ENCODE peak calls at places on chromosome 5, in four cellular contexts. H is GM12878, T is K562, I is H1. C is an unnamed sample.

GRCh38 chr5:36888303-36888702 is 11.7 kb downstream of the NIPBL start:
- DNase-seq in I (no peak), H (no peak), T (no peak), C (no peak)

GRCh38 chr5:56298329-56298962 is 65.3 kb upstream of the ANKRD55 start:
- DNase-seq in T (no peak), H (no peak), I (no peak), C (no peak)

GRCh38 chr5:56313004-56313531 is 79.9 kb upstream of the ANKRD55 start:
- DNase-seq in T (no peak), I (no peak), H (no peak), C (no peak)

GRCh38 chr5:75319636-75320035 is 17.4 kb upstream of the HMGCR start:
- DNase-seq in T (no peak), H (no peak), I (no peak), C (no peak)

GRCh38 chr5:54093081-54093492 is 217.3 kb downstream of the ARL15 start:
- DNase-seq in I (peak), T (no peak), H (no peak), C (no peak)

GRCh38 chr5:10235350-10235749 is 14.3 kb downstream of the ATPSCKMT start:
- DNase-seq in H (no peak), I (no peak), T (no peak), C (peak)

GRCh38 chr5:75306746-75307145 is 30.3 kb upstream of the HMGCR start:
- DNase-seq in H (no peak), T (no peak), I (no peak), C (no peak)

GRCh38 chr5:173670130-173670591 is 53.7 kb upstream of the BOD1 start:
- DNase-seq in T (no peak), I (peak), H (no peak), C (no peak)

GRCh38 chr5:134139891-134140469 is 25.5 kb downstream of the TCF7 start:
- DNase-seq in T (no peak), I (no peak), H (no peak), C (no peak)

GRCh38 chr5:134224905-134225779 is 731 bp downstream of the PPP2CA start:
- DNase-seq in I (no peak), H (no peak), T (peak), C (no peak)

GRCh38 chr5:146185161-146185560 is 2.7 kb upstream of the LARS1 start:
- DNase-seq in T (no peak), H (no peak), I (no peak), C (no peak)

GRCh38 chr5:129771058-129771838 is 23.4 kb downstream of the MINAR2 start:
- DNase-seq in H (peak), T (peak), I (peak), C (peak)

GRCh38 chr5:180818275-180818674 is 15.7 kb upstream of the MGAT1 start:
- DNase-seq in T (no peak), I (no peak), H (no peak), C (no peak)

GRCh38 chr5:10679336-10679988 is 81.6 kb downstream of the DAP start:
- DNase-seq in H (no peak), T (no peak), I (no peak), C (no peak)

GRCh38 chr5:153456354-153456753 is 34.1 kb upstream of the GRIA1 start:
- DNase-seq in H (no peak), I (no peak), T (no peak), C (no peak)

GRCh38 chr5:91311697-91312501 is 71.2 kb downstream of the ARRDC3 start:
- DNase-seq in T (no peak), I (no peak), H (peak), C (peak)

GRCh38 chr5:62473209-62473608 is 60.6 kb downstream of the IPO11 start:
- DNase-seq in T (no peak), I (no peak), H (no peak), C (no peak)

GRCh38 chr5:56183507-56183906 is 49.6 kb downstream of the ANKRD55 start:
- DNase-seq in I (no peak), T (no peak), H (no peak), C (peak)

GRCh38 chr5:107564896-107565295 is 105.8 kb downstream of the EFNA5 start:
- DNase-seq in I (no peak), H (no peak), T (no peak), C (no peak)

GRCh38 chr5:111993242-111993641 is 236.2 kb upstream of the NREP start:
- DNase-seq in H (no peak), T (no peak), I (no peak), C (no peak)

GRCh38 chr5:64301566-64301965 is 135.9 kb downstream of the RNF180 start:
- DNase-seq in T (no peak), I (no peak), H (no peak), C (no peak)

GRCh38 chr5:13944564-13945195 is at the start of gene DNAH5:
- DNase-seq in H (no peak), I (no peak), T (no peak), C (no peak)

GRCh38 chr5:77066823-77067442 is 20.2 kb downstream of the ZBED3 start:
- DNase-seq in H (no peak), I (no peak), T (no peak), C (no peak)

GRCh38 chr5:121725450-121725849 is 126.2 kb upstream of the FTMT start:
- DNase-seq in T (no peak), I (no peak), H (no peak), C (no peak)

GRCh38 chr5:75358117-75358516 is 21.1 kb downstream of the HMGCR start:
- DNase-seq in T (no peak), H (no peak), I (no peak), C (no peak)

DNA sequence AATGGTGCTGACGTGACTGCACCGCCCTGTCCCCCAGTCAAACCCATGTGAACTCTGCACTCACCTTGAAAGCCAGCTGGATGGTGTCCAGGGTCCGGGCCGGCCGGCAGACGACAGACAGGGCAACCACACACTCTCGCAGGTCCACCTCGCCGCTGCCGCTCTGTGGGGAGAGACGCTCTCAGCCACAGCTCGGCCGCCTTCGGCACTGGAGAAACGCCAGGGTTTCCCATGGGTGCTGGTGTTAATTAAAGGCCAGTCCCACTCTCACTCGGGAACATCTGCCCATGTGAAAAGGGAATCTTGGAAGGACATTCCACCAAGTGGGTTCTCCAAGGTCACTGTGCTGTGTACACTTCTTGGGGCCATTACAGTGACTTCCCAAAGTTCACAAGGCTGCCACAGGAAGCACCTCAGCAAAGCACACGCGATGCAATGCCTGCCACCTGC is 25.5 kb upstream of the SLC6A3 start:
- DNase-seq in H (no peak), T (no peak), I (no peak), C (no peak)
- H3K4me3 ChIP-seq in H (no peak), T (no peak), I (no peak), C (no peak)

GRCh38 chr5:110096419-110096818 is 406.7 kb downstream of the MAN2A1 start:
- DNase-seq in H (no peak), I (no peak), T (no peak), C (no peak)

GRCh38 chr5:110099562-110099961 is 409.8 kb downstream of the MAN2A1 start:
- DNase-seq in I (no peak), T (no peak), H (no peak), C (no peak)

GRCh38 chr5:110092955-110093785 is 403.4 kb downstream of the MAN2A1 start:
- DNase-seq in I (no peak), H (no peak), T (no peak), C (no peak)

GRCh38 chr5:110094109-110094508 is 404.4 kb downstream of the MAN2A1 start:
- DNase-seq in I (no peak), T (no peak), H (no peak), C (no peak)

GRCh38 chr5:110094559-110094958 is 404.8 kb downstream of the MAN2A1 start:
- DNase-seq in T (no peak), I (no peak), H (no peak), C (no peak)
- TF ChIP-seq EGR1 in T (no peak), I (no peak), H (no peak), C (no peak)

DNA sequence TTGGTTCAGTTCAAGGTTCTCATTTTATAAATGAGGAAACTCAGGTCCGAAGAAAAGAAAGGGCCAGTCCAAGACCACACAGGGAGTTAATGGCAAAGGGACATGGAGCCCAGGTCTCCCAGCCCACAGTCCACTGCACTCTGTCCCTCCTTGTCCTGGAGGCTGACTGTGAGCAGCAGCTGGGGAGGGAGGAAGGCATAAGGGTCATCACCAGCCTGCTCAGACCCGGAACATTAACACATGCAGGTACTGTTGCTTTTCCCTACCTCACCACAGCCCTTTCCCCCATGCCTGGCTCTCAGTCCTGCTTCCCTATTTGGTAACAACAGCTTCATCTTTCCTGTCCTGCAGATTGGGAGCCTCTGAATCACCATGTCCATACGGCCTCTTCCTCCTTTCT is 4.0 kb downstream of the GPX3 start:
- DNase-seq in I (no peak), T (no peak), H (no peak), C (no peak)
- H3K4me3 ChIP-seq in I (no peak), T (no peak), H (no peak), C (no peak)

GRCh38 chr5:65646938-65647337 is 22.1 kb downstream of the SHLD3 start:
- DNase-seq in T (no peak), I (no peak), H (no peak), C (no peak)

GRCh38 chr5:65651144-65651543 is 26.3 kb downstream of the SHLD3 start:
- DNase-seq in H (no peak), I (no peak), T (no peak), C (no peak)

GRCh38 chr5:65647941-65648340 is 23.1 kb downstream of the SHLD3 start:
- DNase-seq in T (no peak), H (no peak), I (peak), C (no peak)
- TF ChIP-seq EGR1 in T (no peak), H (no peak), I (no peak), C (no peak)

DNA sequence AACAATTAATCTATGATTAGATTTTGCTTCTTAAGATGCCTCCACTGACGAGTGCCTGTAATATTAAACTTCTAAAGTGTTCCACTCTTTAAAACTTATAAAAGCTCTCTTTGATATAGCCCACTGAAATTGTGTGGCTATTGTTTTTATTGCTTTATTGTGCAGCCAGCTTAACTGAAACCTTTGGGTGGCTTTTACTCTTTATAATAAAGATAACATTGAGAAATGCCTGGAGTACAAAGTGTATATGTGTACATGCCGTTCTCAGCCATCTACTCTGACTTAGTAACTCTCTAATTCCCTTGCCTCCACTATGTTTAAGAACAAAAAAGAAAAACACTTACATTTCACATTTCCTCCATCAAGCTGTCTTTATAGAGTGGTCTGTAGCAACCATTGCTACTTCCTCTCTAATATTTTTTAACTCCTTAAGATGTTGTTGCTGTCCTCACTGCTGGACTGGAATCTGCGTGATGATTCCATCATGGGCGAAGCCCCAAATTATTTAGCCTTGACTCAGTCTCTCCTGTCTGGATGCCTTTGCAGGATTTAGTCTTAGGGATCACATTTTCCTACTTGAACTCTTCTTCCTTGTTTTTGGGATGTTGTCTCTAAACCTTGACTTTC is 9.1 kb downstream of the PIK3R1 start:
- DNase-seq in T (no peak), I (no peak), H (no peak), C (no peak)
- H3K4me3 ChIP-seq in T (no peak), I (no peak), H (no peak), C (no peak)

DNA sequence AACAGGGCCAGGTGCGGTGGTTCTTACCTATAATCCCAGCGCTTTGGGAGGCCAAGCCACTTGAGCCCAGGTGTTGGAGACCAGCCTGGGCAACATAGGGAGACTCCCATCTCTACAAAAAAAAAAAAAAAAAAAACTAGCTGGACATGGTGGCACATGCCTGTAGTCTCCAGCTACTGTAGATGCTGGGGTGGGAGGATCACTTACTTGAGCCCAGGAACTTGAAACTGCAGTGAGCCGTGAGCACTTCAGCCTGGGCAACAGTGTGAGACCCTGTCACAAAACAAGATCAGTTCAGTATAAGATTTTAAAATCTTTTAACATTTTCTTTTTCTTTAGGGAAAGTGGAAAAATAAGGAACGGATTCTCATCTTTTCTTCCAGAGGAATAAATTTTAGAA is 2.5 kb downstream of the BRIX1 start:
- DNase-seq in T (no peak), H (no peak), I (no peak), C (no peak)
- TF ChIP-seq EGR1 in T (no peak), H (no peak), I (no peak), C (no peak)

DNA sequence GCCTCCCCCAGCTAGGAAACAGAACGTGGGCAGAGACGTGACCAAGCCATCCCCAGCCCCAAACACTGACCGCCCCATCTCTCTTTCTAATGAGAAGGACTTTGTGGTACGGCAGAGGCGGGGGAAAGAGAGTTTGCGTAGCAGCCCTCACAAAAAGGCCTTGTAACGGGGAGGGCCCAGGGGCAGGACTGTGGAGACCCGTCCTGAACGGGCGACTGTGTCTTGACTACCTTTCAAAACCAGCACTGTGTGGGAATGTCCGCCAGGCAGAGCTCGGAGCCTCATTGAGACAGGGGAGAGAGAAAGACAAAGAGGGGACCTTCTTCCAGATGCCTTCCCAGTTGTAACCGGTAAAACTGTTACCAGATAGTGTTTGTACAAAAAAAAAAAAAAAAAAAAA is 29.7 kb downstream of the CD180 start:
- DNase-seq in H (no peak), T (no peak), I (no peak), C (no peak)
- H3K4me3 ChIP-seq in H (no peak), T (no peak), I (no peak), C (peak)

DNA sequence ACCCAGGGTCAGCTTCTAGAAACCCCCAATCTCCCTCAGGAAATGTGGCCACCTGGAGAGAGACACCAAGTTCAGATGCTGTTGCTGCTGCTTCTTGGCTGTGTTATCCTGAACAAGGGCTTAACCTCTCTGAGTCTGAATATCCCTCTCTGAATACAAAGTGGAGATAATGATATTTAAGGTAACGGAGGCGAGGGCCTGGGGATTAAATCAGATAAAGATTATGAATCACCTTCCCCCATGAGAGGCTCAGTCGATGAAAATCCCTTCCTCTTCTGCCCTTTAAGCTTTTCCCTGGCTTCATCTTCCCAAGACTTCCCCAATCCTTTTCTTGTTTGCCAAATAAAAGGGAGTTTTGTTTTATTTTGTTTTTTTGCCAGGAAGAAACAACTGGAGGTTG is 8.1 kb upstream of the CPLX2 start:
- DNase-seq in I (no peak), H (no peak), T (no peak), C (no peak)
- TF ChIP-seq EGR1 in I (no peak), H (no peak), T (no peak), C (no peak)

GRCh38 chr5:149414405-149415244 is 35.5 kb upstream of the IL17B start:
- DNase-seq in I (no peak), H (no peak), T (no peak), C (no peak)
- H3K4me3 ChIP-seq in I (no peak), H (no peak), T (no peak), C (no peak)

C was measured in HCT116.